ENCODE peak calls at places on chromosomes 2 and 18, in ten cellular contexts. L, Z, J, C, D, B, N, E, Y and X are unnamed samples.

GRCh38 chr2:126898636-126899035 is at the start of gene TEX51:
- DNase-seq in L (no peak), Z (no peak), J (no peak), C (no peak), D (peak), B (no peak), N (no peak), E (no peak), Y (peak), X (peak)

GRCh38 chr2:74191596-74192380 is 6.6 kb upstream of the MTHFD2 start:
- DNase-seq in L (no peak), Z (no peak), J (no peak), C (no peak), D (no peak), B (no peak), N (no peak), E (no peak), Y (no peak), X (no peak)

GRCh38 chr2:161161074-161161577 is 898 bp downstream of the TANK start:
- DNase-seq in L (no peak), Z (peak), J (peak), C (peak), D (no peak), B (no peak), N (no peak), E (no peak), Y (no peak), X (no peak)

GRCh38 chr2:127864877-127865276 is 6.9 kb upstream of the POLR2D start:
- DNase-seq in L (no peak), Z (no peak), J (no peak), C (peak), D (no peak), B (no peak), N (no peak), E (no peak), Y (no peak), X (no peak)

GRCh38 chr2:204673877-204674276 is 128.6 kb downstream of the PARD3B start:
- DNase-seq in L (no peak), Z (peak), J (no peak), C (peak), D (no peak), B (no peak), N (no peak), E (no peak), Y (no peak), X (no peak)

GRCh38 chr18:9684901-9685738 is 23.0 kb upstream of the RAB31 start:
- DNase-seq in L (no peak), Z (peak), J (peak), C (peak), D (no peak), B (peak), N (peak), E (no peak), Y (peak), X (no peak)

GRCh38 chr2:236546561-236546961 is 23.1 kb upstream of the ACKR3 start:
- DNase-seq in L (no peak), Z (no peak), J (no peak), C (no peak), D (no peak), B (no peak), N (no peak), E (no peak), Y (no peak), X (no peak)

GRCh38 chr2:205721057-205721767 is 38.9 kb downstream of the NRP2 start:
- DNase-seq in L (no peak), Z (no peak), J (no peak), C (no peak), D (no peak), B (no peak), N (no peak), E (no peak), Y (no peak), X (no peak)

GRCh38 chr2:71974846-71975245 is 172.8 kb downstream of the CYP26B1 start:
- DNase-seq in L (no peak), Z (peak), J (peak), C (peak), D (no peak), B (no peak), N (no peak), E (no peak), Y (no peak), X (no peak)

GRCh38 chr2:65098741-65099140 is 31.2 kb downstream of the RAB1A start:
- DNase-seq in L (no peak), Z (no peak), J (no peak), C (no peak), D (no peak), B (no peak), N (no peak), E (no peak), Y (no peak), X (no peak)

GRCh38 chr2:149544692-149545091 is 42.9 kb downstream of the MMADHC start:
- DNase-seq in L (no peak), Z (no peak), J (no peak), C (no peak), D (no peak), B (no peak), N (no peak), E (no peak), Y (no peak), X (no peak)

GRCh38 chr2:26968001-26968400 is 2.4 kb upstream of the MAPRE3 start:
- DNase-seq in L (no peak), Z (no peak), J (no peak), C (peak), D (no peak), B (peak), N (no peak), E (no peak), Y (no peak), X (no peak)

GRCh38 chr2:163652741-163653140 is 83.1 kb downstream of the FIGN start:
- DNase-seq in L (no peak), Z (no peak), J (no peak), C (no peak), D (no peak), B (no peak), N (no peak), E (no peak), Y (no peak), X (no peak)

GRCh38 chr18:816088-816653 is 4.1 kb upstream of the YES1 start:
- DNase-seq in L (no peak), Z (no peak), J (no peak), C (no peak), D (no peak), B (no peak), N (no peak), E (no peak), Y (no peak), X (no peak)

GRCh38 chr2:26720322-26721166 is 28.0 kb downstream of the KCNK3 start:
- DNase-seq in L (no peak), Z (peak), J (peak), C (peak), D (peak), B (peak), N (peak), E (no peak), Y (peak), X (peak)

GRCh38 chr2:68812256-68812655 is 58.9 kb downstream of the BMP10 start:
- DNase-seq in L (no peak), Z (no peak), J (no peak), C (no peak), D (no peak), B (no peak), N (no peak), E (no peak), Y (no peak), X (no peak)

GRCh38 chr2:73258186-73258912 is 24.2 kb downstream of the CCT7 start:
- DNase-seq in L (no peak), Z (no peak), J (no peak), C (no peak), D (no peak), B (no peak), N (no peak), E (no peak), Y (no peak), X (no peak)

GRCh38 chr2:36322108-36322507 is 33.5 kb upstream of the CRIM1 start:
- DNase-seq in L (no peak), Z (peak), J (peak), C (peak), D (no peak), B (peak), N (no peak), E (no peak), Y (no peak), X (no peak)

GRCh38 chr18:51399491-51400122 is 202.1 kb upstream of the MEX3C start:
- DNase-seq in L (no peak), Z (peak), J (peak), C (peak), D (no peak), B (no peak), N (no peak), E (no peak), Y (no peak), X (no peak)

GRCh38 chr2:658426-658825 is 18.8 kb downstream of the TMEM18 start:
- DNase-seq in L (no peak), Z (no peak), J (no peak), C (no peak), D (no peak), B (no peak), N (no peak), E (no peak), Y (no peak), X (no peak)

GRCh38 chr2:151766421-151767153 is 32.3 kb upstream of the NEB start:
- DNase-seq in L (no peak), Z (peak), J (peak), C (peak), D (no peak), B (no peak), N (peak), E (no peak), Y (no peak), X (no peak)

GRCh38 chr2:127485694-127486071 is 40.6 kb downstream of the IWS1 start:
- DNase-seq in L (no peak), Z (no peak), J (no peak), C (peak), D (no peak), B (no peak), N (no peak), E (no peak), Y (no peak), X (no peak)

DNA sequence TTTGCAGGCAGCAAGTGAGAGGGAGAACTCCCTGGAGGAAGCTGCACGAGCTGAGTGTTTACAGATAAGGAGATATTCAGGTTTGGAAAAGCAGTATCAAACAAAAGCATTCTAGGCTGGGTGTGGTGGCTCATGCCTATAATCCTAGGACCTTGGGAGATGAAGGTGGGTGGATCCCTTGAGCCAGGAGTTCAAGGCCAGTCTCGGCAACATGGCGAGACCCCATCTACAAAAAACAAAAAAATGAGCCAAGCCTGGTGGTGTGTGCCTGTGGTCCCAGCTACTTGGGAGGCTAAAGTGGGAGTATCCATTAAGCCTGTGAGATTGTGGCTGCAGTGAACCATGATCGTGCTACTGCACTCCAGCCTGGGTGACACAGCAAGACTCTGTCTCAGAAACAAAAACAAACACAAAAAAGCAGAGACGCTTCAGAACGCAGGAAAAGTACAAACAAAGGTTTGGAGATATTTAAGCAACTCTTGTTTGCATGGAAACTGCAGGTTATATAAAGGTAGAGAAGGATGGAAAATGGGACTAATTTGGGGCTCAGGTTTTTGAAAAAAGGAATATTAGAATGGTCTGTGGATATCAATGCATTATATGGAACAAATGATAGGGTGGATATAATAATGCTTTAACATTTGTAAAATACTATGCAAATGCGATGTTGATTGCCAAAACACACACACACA is 31.6 kb downstream of the MYCN start:
- DNase-seq in L (no peak), Z (no peak), J (no peak), C (no peak), D (no peak), B (no peak), N (no peak), E (no peak), Y (no peak), X (no peak)
- H3K4me3 ChIP-seq in L (no peak), Z (no peak), J (no peak), C (no peak), D (no peak), B (no peak), N (no peak), E (no peak), Y (no peak), X (no peak)

GRCh38 chr2:104857262-104858221 is 3.6 kb downstream of the POU3F3 start:
- DNase-seq in L (no peak), Z (no peak), J (no peak), C (no peak), D (no peak), B (peak), N (no peak), E (peak), Y (no peak), X (no peak)

GRCh38 chr2:104856973-104857261 is 3.0 kb downstream of the POU3F3 start:
- DNase-seq in L (no peak), Z (no peak), J (peak), C (no peak), D (no peak), B (no peak), N (no peak), E (no peak), Y (no peak), X (no peak)

GRCh38 chr2:104859310-104860130 is 5.6 kb downstream of the POU3F3 start:
- DNase-seq in L (no peak), Z (no peak), J (no peak), C (no peak), D (no peak), B (peak), N (no peak), E (peak), Y (no peak), X (no peak)

GRCh38 chr2:104860141-104860790 is 6.4 kb downstream of the POU3F3 start:
- DNase-seq in L (no peak), Z (no peak), J (no peak), C (no peak), D (no peak), B (peak), N (no peak), E (no peak), Y (no peak), X (no peak)

GRCh38 chr2:104858325-104858978 is 4.5 kb downstream of the POU3F3 start:
- DNase-seq in L (no peak), Z (no peak), J (no peak), C (no peak), D (no peak), B (peak), N (no peak), E (no peak), Y (no peak), X (no peak)
- H3K4me3 ChIP-seq in L (peak), Z (no peak), J (no peak), C (no peak), D (no peak), B (peak), N (no peak), E (no peak), Y (no peak), X (no peak)

GRCh38 chr2:218476676-218477075 is 57.8 kb downstream of the VIL1 start:
- DNase-seq in L (no peak), Z (peak), J (peak), C (peak), D (no peak), B (no peak), N (no peak), E (no peak), Y (no peak), X (no peak)
- H3K4me3 ChIP-seq in L (no peak), Z (no peak), J (no peak), C (no peak), D (no peak), B (no peak), N (no peak), E (no peak), Y (no peak), X (no peak)

GRCh38 chr18:74996055-74996454 is 212.9 kb downstream of the PTGR3 start:
- DNase-seq in L (no peak), Z (no peak), J (no peak), C (no peak), D (no peak), B (no peak), N (no peak), E (no peak), Y (no peak), X (no peak)
- H3K4me3 ChIP-seq in L (no peak), Z (no peak), J (no peak), C (no peak), D (no peak), B (no peak), N (no peak), E (no peak), Y (no peak), X (no peak)

GRCh38 chr2:28751956-28752607 is 452 bp downstream of the PPP1CB start:
- DNase-seq in L (peak), Z (no peak), J (peak), C (no peak), D (peak), B (no peak), N (no peak), E (peak), Y (no peak), X (no peak)
- H3K4me3 ChIP-seq in L (peak), Z (peak), J (peak), C (peak), D (peak), B (peak), N (peak), E (peak), Y (peak), X (peak)

GRCh38 chr18:38367473-38367872 is 801.9 kb upstream of the CELF4 start:
- DNase-seq in L (no peak), Z (peak), J (no peak), C (no peak), D (no peak), B (no peak), N (no peak), E (no peak), Y (no peak), X (no peak)
- H3K4me3 ChIP-seq in L (no peak), Z (no peak), J (no peak), C (no peak), D (no peak), B (no peak), N (no peak), E (no peak), Y (no peak), X (no peak)

GRCh38 chr2:25362564-25363145 is 20.9 kb upstream of the DNMT3A start:
- DNase-seq in L (no peak), Z (no peak), J (no peak), C (no peak), D (peak), B (no peak), N (peak), E (no peak), Y (no peak), X (no peak)
- H3K4me3 ChIP-seq in L (peak), Z (peak), J (no peak), C (peak), D (peak), B (no peak), N (peak), E (peak), Y (no peak), X (peak)